ENCODE peak calls at places on chromosome 18, in four cellular contexts. One of them, this sample, is unnamed. For H3K4me1, the result is how much of the 10 kb centered on the place peaks cover.

GRCh38 chr18:7904529-7904928 is 337.4 kb downstream of the PTPRM start:
- DNase-seq in heart left ventricle: no peak
- DNase-seq in A549: peak
- DNase-seq in body of pancreas: no peak
- DNase-seq in this sample: no peak

GRCh38 chr18:29309352-29309751 is 1132.4 kb upstream of the CDH2 start:
- DNase-seq in heart left ventricle: no peak
- DNase-seq in A549: no peak
- DNase-seq in body of pancreas: no peak
- DNase-seq in this sample: no peak

GRCh38 chr18:79898952-79899608 is 52.4 kb downstream of the SLC66A2 start:
- DNase-seq in heart left ventricle: peak
- DNase-seq in A549: no peak
- DNase-seq in body of pancreas: no peak
- DNase-seq in this sample: peak

GRCh38 chr18:64409511-64409910 is 260.6 kb upstream of the LINC00305 start:
- DNase-seq in heart left ventricle: no peak
- DNase-seq in A549: peak
- DNase-seq in body of pancreas: no peak
- DNase-seq in this sample: no peak

GRCh38 chr18:13043066-13043465 is 51.9 kb downstream of the CEP192 start:
- DNase-seq in heart left ventricle: no peak
- DNase-seq in A549: no peak
- DNase-seq in body of pancreas: no peak
- DNase-seq in this sample: no peak

GRCh38 chr18:27778441-27778840 is 398.5 kb downstream of the CDH2 start:
- DNase-seq in heart left ventricle: no peak
- DNase-seq in A549: peak
- DNase-seq in body of pancreas: no peak
- DNase-seq in this sample: no peak

GRCh38 chr18:80143876-80144275 is 34.8 kb downstream of the ADNP2 start:
- DNase-seq in heart left ventricle: no peak
- DNase-seq in A549: no peak
- DNase-seq in body of pancreas: no peak
- DNase-seq in this sample: no peak

GRCh38 chr18:12518326-12518725 is 110.6 kb downstream of the PRELID3A start:
- DNase-seq in heart left ventricle: no peak
- DNase-seq in A549: no peak
- DNase-seq in body of pancreas: no peak
- DNase-seq in this sample: no peak

GRCh38 chr18:59551902-59552635 is 145.2 kb downstream of the CCBE1 start:
- DNase-seq in heart left ventricle: no peak
- DNase-seq in A549: no peak
- DNase-seq in body of pancreas: no peak
- DNase-seq in this sample: no peak

GRCh38 chr18:596288-596881 is 403 bp upstream of the CLUL1 start:
- DNase-seq in heart left ventricle: no peak
- DNase-seq in A549: peak
- DNase-seq in body of pancreas: peak
- DNase-seq in this sample: peak

GRCh38 chr18:5294113-5294617 is 1.4 kb downstream of the ZBTB14 start:
- DNase-seq in heart left ventricle: no peak
- DNase-seq in A549: no peak
- DNase-seq in body of pancreas: peak
- DNase-seq in this sample: peak

GRCh38 chr18:79853993-79854364 is 56.2 kb downstream of the KCNG2 start:
- DNase-seq in heart left ventricle: no peak
- DNase-seq in A549: no peak
- DNase-seq in body of pancreas: no peak
- DNase-seq in this sample: peak

GRCh38 chr18:12238861-12239260 is 15.3 kb upstream of the CIDEA start:
- DNase-seq in heart left ventricle: no peak
- DNase-seq in A549: no peak
- DNase-seq in body of pancreas: no peak
- DNase-seq in this sample: no peak

GRCh38 chr18:79796531-79797390 is 977 bp upstream of the KCNG2 start:
- DNase-seq in heart left ventricle: peak
- DNase-seq in A549: no peak
- DNase-seq in body of pancreas: peak
- DNase-seq in this sample: no peak

GRCh38 chr18:5150888-5151287 is 46.2 kb downstream of the AKAIN1 start:
- DNase-seq in heart left ventricle: no peak
- DNase-seq in A549: no peak
- DNase-seq in body of pancreas: no peak
- DNase-seq in this sample: no peak

GRCh38 chr18:72544092-72544886 is at the start of gene CBLN2:
- DNase-seq in heart left ventricle: no peak
- DNase-seq in A549: peak
- DNase-seq in body of pancreas: peak
- DNase-seq in this sample: peak

GRCh38 chr18:60686142-60686541 is 313.6 kb upstream of the MC4R start:
- DNase-seq in heart left ventricle: no peak
- DNase-seq in A549: no peak
- DNase-seq in body of pancreas: no peak
- DNase-seq in this sample: no peak

GRCh38 chr18:77108001-77108692 is 24.4 kb downstream of the MBP start:
- DNase-seq in heart left ventricle: peak
- DNase-seq in A549: no peak
- DNase-seq in body of pancreas: no peak
- DNase-seq in this sample: no peak

GRCh38 chr18:79422022-79422782 is 26.5 kb downstream of the NFATC1 start:
- DNase-seq in heart left ventricle: no peak
- DNase-seq in A549: no peak
- DNase-seq in body of pancreas: no peak
- DNase-seq in this sample: no peak

GRCh38 chr18:66874812-66875474 is 271.1 kb upstream of the CDH19 start:
- DNase-seq in heart left ventricle: no peak
- DNase-seq in A549: no peak
- DNase-seq in body of pancreas: no peak
- DNase-seq in this sample: no peak

GRCh38 chr18:9612215-9612830 is 2.0 kb downstream of the PPP4R1 start:
- DNase-seq in heart left ventricle: no peak
- DNase-seq in A549: peak
- DNase-seq in body of pancreas: peak
- DNase-seq in this sample: no peak

GRCh38 chr18:13437034-13437433 is 218.5 kb downstream of the LDLRAD4 start:
- DNase-seq in heart left ventricle: no peak
- DNase-seq in A549: no peak
- DNase-seq in body of pancreas: no peak
- DNase-seq in this sample: no peak

GRCh38 chr18:9446839-9447238 is 28.5 kb upstream of the RALBP1 start:
- DNase-seq in heart left ventricle: no peak
- DNase-seq in A549: no peak
- DNase-seq in body of pancreas: no peak
- DNase-seq in this sample: no peak

GRCh38 chr18:9631814-9632496 is 17.6 kb upstream of the PPP4R1 start:
- DNase-seq in heart left ventricle: no peak
- DNase-seq in A549: peak
- DNase-seq in body of pancreas: no peak
- DNase-seq in this sample: no peak

GRCh38 chr18:11324956-11325873 is 175.8 kb upstream of the PIEZO2 start:
- DNase-seq in heart left ventricle: no peak
- DNase-seq in A549: no peak
- DNase-seq in body of pancreas: no peak
- DNase-seq in this sample: no peak

GRCh38 chr18:70578480-70578879 is 289.6 kb downstream of the SOCS6 start:
- DNase-seq in heart left ventricle: no peak
- DNase-seq in A549: peak
- DNase-seq in body of pancreas: no peak
- DNase-seq in this sample: no peak

GRCh38 chr18:27411911-27412310 is 226.8 kb upstream of the CHST9 start:
- DNase-seq in heart left ventricle: no peak
- DNase-seq in A549: no peak
- DNase-seq in body of pancreas: no peak
- DNase-seq in this sample: no peak

GRCh38 chr18:49601211-49601610 is 39.4 kb downstream of the LIPG start:
- DNase-seq in heart left ventricle: no peak
- DNase-seq in A549: no peak
- DNase-seq in body of pancreas: no peak
- DNase-seq in this sample: no peak

GRCh38 chr18:50422286-50422898 is 47.5 kb downstream of the SKA1 start:
- DNase-seq in heart left ventricle: no peak
- DNase-seq in A549: no peak
- DNase-seq in body of pancreas: peak
- DNase-seq in this sample: no peak

GRCh38 chr18:25229858-25230257 is 122.1 kb downstream of the ZNF521 start:
- DNase-seq in heart left ventricle: no peak
- DNase-seq in A549: no peak
- DNase-seq in body of pancreas: no peak
- DNase-seq in this sample: no peak

GRCh38 chr18:69680128-69680527 is 267.5 kb downstream of the CD226 start:
- DNase-seq in heart left ventricle: no peak
- DNase-seq in A549: no peak
- DNase-seq in body of pancreas: no peak
- DNase-seq in this sample: no peak

GRCh38 chr18:48546411-48546810 is 7.6 kb downstream of the CTIF start:
- DNase-seq in heart left ventricle: no peak
- DNase-seq in A549: no peak
- DNase-seq in body of pancreas: no peak
- DNase-seq in this sample: no peak

GRCh38 chr18:48548921-48549320 is 10.1 kb downstream of the CTIF start:
- DNase-seq in heart left ventricle: no peak
- DNase-seq in A549: no peak
- DNase-seq in body of pancreas: no peak
- DNase-seq in this sample: no peak

GRCh38 chr18:48550101-48550729 is 11.4 kb downstream of the CTIF start:
- DNase-seq in heart left ventricle: no peak
- DNase-seq in A549: no peak
- DNase-seq in body of pancreas: no peak
- DNase-seq in this sample: no peak

GRCh38 chr18:48547456-48548403 is 8.9 kb downstream of the CTIF start:
- DNase-seq in heart left ventricle: peak
- DNase-seq in A549: peak
- DNase-seq in body of pancreas: peak
- DNase-seq in this sample: no peak

DNA sequence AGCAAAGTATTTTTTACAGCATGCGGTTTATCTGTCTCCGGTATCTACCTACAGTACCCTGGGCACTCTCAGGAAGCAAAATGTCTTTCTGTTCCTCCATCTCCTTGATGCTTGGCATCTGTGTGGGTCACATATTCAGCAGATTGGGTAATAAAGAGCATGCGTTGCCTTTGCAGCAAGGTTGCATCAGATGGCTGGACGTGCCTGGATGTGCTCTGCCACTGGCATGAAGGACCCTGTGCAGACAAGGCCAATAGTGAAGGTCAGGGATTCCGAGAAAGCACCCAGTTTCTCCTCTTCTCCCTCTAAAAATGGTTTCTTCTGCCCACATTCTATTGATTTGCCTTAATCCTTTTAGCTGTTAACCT is 9.6 kb downstream of the CTIF start:
- DNase-seq in heart left ventricle: no peak
- DNase-seq in A549: no peak
- DNase-seq in body of pancreas: no peak
- DNase-seq in this sample: no peak
- H3K27ac ChIP-seq in heart left ventricle: peak
- H3K27ac ChIP-seq in A549: peak
- H3K27ac ChIP-seq in body of pancreas: no peak
- H3K27ac ChIP-seq in this sample: no peak

DNA sequence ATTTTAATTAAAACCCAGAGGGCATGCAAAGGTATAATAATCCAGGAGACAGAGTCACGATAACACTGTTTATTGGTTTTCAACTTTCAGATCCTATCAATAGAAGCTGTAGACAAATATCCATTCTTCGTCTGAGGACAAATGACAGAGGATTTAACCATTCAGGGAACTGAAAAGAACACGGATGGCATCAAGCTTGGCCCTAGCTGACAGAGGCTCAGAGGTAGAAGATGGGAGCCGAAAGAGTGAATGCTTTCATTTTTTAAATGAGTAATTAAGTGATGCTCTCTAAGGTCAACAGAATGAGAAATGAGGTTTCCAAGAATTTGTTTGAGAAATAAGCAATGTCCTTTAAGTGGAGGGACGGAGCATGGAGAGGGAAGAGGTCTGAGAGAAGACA is 62.1 kb downstream of the BCL2 start:
- DNase-seq in heart left ventricle: no peak
- DNase-seq in A549: no peak
- DNase-seq in body of pancreas: no peak
- DNase-seq in this sample: no peak
- H3K4me1 ChIP-seq in heart left ventricle: under half
- H3K4me1 ChIP-seq in A549: under half
- H3K4me1 ChIP-seq in body of pancreas: under half
- H3K4me1 ChIP-seq in this sample: under half

DNA sequence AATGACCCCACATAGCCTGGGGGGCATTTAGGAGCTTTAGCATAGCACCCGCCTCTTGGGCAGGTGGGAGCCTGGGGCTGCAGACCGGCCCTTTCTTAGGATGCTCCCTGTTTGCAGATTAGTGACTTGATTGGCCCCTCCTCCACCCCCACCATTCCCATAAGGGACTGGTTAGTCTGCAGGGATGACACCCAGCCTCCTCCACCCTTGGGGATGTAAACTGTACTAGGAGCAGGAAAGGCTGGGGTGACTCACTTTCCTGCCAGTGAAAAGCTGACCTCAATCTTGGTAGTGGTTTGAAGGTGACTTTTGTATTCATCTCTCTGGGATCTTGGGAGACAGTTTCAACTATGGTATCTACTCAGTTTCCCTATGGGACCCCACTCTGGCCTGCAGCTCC is 24.2 kb downstream of the CTIF start:
- DNase-seq in heart left ventricle: no peak
- DNase-seq in A549: peak
- DNase-seq in body of pancreas: no peak
- DNase-seq in this sample: no peak
- TF ChIP-seq POLR2A in heart left ventricle: no peak
- TF ChIP-seq POLR2A in A549: no peak
- TF ChIP-seq POLR2A in body of pancreas: no peak
- TF ChIP-seq POLR2A in this sample: no peak

DNA sequence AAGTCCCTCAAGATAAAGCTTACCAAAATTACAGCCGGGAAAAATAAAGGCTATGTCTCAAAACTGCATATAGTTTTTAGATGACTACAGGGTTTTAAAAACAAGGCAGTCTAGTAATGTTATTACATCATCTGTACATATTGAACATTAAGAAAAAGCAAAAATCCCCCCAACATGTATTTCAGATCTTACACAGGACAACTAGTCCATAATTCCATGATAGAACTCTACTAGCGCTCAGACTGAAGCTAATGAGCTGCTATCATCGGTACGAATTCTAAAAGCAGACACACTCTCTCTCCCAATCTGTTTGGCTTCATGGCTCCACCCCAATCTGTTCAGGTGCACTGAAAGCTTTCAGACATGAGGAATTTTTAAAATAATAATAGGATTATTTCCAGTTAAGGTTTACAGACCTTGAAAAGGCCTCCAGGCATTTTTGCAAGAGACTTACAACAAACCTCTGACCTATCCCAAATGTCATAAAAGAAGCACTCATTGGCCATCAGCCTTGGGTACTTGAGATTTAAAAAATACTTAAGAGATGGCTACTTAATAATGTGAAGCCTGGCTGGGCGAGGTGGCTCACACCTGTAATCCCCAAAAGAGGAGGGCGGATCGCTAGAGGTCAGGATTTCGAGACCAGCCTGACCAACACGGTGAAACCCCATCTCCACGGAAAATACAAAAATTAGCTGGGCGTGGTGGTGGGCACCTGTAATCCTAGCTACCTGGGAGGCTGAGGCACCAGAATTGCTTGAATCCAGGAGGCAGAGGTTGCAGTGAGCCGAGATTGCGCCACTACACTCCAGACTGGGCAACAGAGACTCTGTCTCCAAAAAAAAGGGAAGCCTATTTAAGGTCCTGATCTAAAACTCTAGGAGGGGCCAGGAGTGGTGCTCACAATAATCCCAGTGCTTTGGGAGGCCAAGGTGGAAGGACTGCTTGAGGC is 2.0 kb downstream of the NPC1 start:
- DNase-seq in heart left ventricle: no peak
- DNase-seq in A549: no peak
- DNase-seq in body of pancreas: no peak
- DNase-seq in this sample: no peak
- H3K27ac ChIP-seq in heart left ventricle: no peak
- H3K27ac ChIP-seq in A549: peak
- H3K27ac ChIP-seq in body of pancreas: no peak
- H3K27ac ChIP-seq in this sample: no peak